ENCODE peak calls at places on chromosome 19, in nine cellular contexts. Q is stomach, L is adrenal gland, B is K562, O is heart left ventricle, M is transverse colon, I is prostate gland, T is endothelial cell of umbilical vein, X is body of pancreas. V is an unnamed sample.

GRCh38 chr19:23699521-23699860 is 12.5 kb upstream of the ZNF675 start:
- DNase-seq in L (no peak), Q (no peak), T (no peak), O (no peak), I (no peak), M (no peak), X (no peak), B (no peak), V (no peak)

GRCh38 chr19:20359933-20360720 is 193.1 kb downstream of the ZNF486 start:
- DNase-seq in O (no peak), M (no peak), X (peak; percentile 40), I (peak; percentile 12), T (no peak), L (no peak), Q (no peak), B (no peak), V (no peak)

GRCh38 chr19:977058-977464 is 7.1 kb upstream of the WDR18 start:
- DNase-seq in T (no peak), I (no peak), M (no peak), Q (no peak), O (no peak), L (no peak), B (no peak), X (no peak), V (no peak)

GRCh38 chr19:10088949-10089554 is 2.9 kb downstream of the SHFL start:
- DNase-seq in O (no peak), T (no peak), B (peak; percentile 6), L (no peak), I (no peak), Q (no peak), X (no peak), M (no peak), V (no peak)

GRCh38 chr19:44050740-44051653 is 839 bp upstream of the ZNF223 start:
- DNase-seq in I (no peak), M (peak; percentile 50), L (peak; percentile 10), T (no peak), B (no peak), O (no peak), X (peak; percentile 36), Q (peak; percentile 28), V (peak; percentile 48)

GRCh38 chr19:17889609-17890214 is 18.0 kb downstream of the SLC5A5 start:
- DNase-seq in T (peak; percentile 44), M (no peak), X (no peak), I (no peak), O (no peak), Q (no peak), B (peak; percentile 48), L (peak; percentile 52), V (no peak)

GRCh38 chr19:58559275-58560006 is 1.0 kb upstream of the UBE2M start:
- DNase-seq in O (peak; percentile 93), X (peak; percentile 94), B (peak; percentile 95), Q (peak; percentile 88), T (peak; percentile 85), L (peak; percentile 96), M (peak; percentile 92), I (peak; percentile 87), V (no peak)

GRCh38 chr19:49689133-49690072 is at the start of gene ADM5:
- DNase-seq in B (no peak), L (peak; percentile 67), X (peak; percentile 78), M (peak; percentile 70), Q (peak; percentile 77), T (peak; percentile 54), I (peak; percentile 71), O (no peak), V (no peak)

GRCh38 chr19:36032251-36033104 is at the start of gene CLIP3:
- DNase-seq in X (no peak), O (peak; percentile 87), T (peak; percentile 64), B (peak; percentile 44), M (peak; percentile 45), I (no peak), L (peak; percentile 16), Q (no peak), V (peak; percentile 28)

GRCh38 chr19:41774515-41774980 is 19.2 kb downstream of the CEACAM6 start:
- DNase-seq in Q (peak; percentile 59), I (peak; percentile 55), O (no peak), T (no peak), B (no peak), X (no peak), M (peak; percentile 84), L (no peak), V (no peak)

GRCh38 chr19:38362076-38362945 is 12.1 kb upstream of the PSMD8 start:
- DNase-seq in L (peak; percentile 88), O (peak; percentile 92), T (peak; percentile 55), I (peak; percentile 71), M (peak; percentile 89), X (peak; percentile 85), B (peak; percentile 95), Q (peak; percentile 91), V (peak; percentile 70)

GRCh38 chr19:43148233-43148632 is 38.1 kb downstream of the PSG5 start:
- DNase-seq in L (no peak), I (peak; percentile 8), Q (no peak), B (no peak), X (no peak), T (no peak), M (no peak), O (no peak), V (no peak)

GRCh38 chr19:32265991-32266390 is 79.4 kb upstream of the ZNF507 start:
- DNase-seq in M (no peak), L (no peak), O (no peak), Q (no peak), X (no peak), B (no peak), T (no peak), I (no peak), V (no peak)

GRCh38 chr19:35533822-35534521 is 716 bp downstream of the GAPDHS start:
- DNase-seq in Q (peak; percentile 55), L (peak; percentile 54), M (peak; percentile 49), B (no peak), O (no peak), X (peak; percentile 59), I (no peak), T (no peak), V (no peak)

GRCh38 chr19:41997121-41997850 is 3.3 kb upstream of the ATP1A3 start:
- DNase-seq in I (peak; percentile 24), L (peak; percentile 53), B (peak; percentile 80), M (peak; percentile 32), X (peak; percentile 28), Q (peak; percentile 43), O (no peak), T (no peak), V (peak; percentile 48)

GRCh38 chr19:45154064-45154827 is 6.5 kb downstream of the NKPD1 start:
- DNase-seq in Q (no peak), T (peak; percentile 13), B (peak; percentile 85), X (peak; percentile 13), L (peak; percentile 89), I (no peak), O (no peak), M (no peak), V (peak; percentile 32)

GRCh38 chr19:57280913-57281425 is 684 bp downstream of the ZNF460 start:
- DNase-seq in I (no peak), L (peak; percentile 26), Q (no peak), X (no peak), T (no peak), O (no peak), M (no peak), B (no peak), V (peak; percentile 63)

GRCh38 chr19:48511800-48512503 is at the start of gene LMTK3:
- DNase-seq in Q (no peak), O (no peak), B (peak; percentile 82), L (no peak), I (no peak), M (peak; percentile 55), T (no peak), X (peak; percentile 45), V (no peak)

DNA sequence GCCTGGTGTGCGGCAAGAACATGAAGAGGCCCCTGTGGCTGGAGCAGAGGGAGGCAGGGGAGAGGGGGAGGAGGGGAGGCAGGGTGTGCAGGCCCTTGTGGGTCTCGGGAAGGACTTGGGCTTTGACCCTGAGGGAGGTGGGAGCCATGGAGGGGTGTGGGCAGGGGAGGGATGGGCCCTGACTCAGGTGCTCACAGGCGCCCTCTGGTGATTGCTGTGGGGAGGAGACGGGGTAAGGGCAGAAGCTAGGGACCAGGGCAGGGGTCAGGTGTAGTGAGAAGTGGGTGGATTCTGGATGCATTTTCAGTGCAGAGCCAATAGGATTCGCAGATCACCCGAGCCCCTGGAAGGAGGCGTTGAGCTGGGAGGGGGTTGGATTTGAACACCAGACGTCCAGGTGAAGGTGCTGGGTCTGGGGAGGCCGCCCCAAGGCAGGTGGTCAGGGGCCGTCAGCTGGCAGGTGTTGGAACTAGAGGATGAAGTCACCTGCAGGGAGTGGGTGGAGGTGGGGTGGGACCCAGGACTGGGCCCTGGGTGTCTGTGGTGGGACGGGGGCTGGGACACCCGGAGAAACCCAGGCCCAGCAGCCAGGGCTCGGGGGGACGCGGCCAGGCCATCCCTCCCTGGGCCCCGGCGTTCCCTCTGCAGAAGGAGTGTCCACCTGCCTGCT is 185.4 kb downstream of the KDM4B start:
- DNase-seq in L (peak; percentile 46), I (no peak), M (peak; percentile 38), X (peak; percentile 38), T (no peak), B (peak; percentile 79), O (peak; percentile 61), Q (peak; percentile 52), V (peak; percentile 37)
- TF ChIP-seq POLR2A in L (no peak), I (no peak), M (no peak), X (no peak), T (no peak), B (peak; percentile 20), O (no peak), Q (no peak), V (no peak)

GRCh38 chr19:16537111-16537510 is 5.1 kb downstream of the CHERP start:
- DNase-seq in Q (no peak), X (no peak), L (no peak), M (no peak), B (peak; percentile 11), I (no peak), O (no peak), T (no peak), V (no peak)
- TF ChIP-seq POLR2A in Q (no peak), X (no peak), L (no peak), M (no peak), B (no peak), I (no peak), O (no peak), T (no peak), V (no peak)

DNA sequence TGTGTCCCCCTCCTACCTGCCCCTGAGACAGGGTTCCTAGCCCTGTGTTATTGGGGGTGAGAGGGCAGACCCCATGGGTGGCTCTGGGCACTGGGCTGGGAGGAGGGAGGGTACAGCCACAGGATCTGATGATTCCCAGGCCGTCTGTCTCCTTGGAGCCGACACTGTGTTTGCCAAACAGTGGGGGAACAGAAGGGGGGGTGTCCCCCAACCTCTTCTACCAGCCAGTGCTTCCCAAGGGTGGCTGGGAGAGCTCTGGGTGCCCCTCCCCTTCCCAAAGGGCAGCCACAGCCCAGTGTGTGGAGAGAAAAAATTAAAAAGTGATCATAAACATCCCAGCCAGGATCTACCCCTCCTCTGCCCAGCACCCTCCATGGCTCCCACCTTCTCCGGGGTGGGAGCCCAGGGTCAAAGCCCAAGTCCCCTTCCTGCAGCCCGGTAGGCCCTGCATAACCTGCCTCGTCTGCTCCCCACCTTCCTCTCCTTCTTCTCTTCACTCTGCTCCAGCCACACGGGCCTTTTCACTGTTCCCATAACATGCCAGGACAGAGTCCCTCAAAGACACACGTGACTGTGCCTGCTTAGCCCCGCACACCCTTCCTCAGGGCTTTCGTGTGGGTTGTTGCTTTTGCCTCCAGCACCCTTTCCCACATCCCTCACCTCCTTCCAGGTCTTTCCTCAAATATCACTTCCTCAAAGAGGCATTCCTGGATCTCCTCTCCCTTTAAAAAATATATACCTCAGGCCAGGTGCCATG is 1.4 kb upstream of the PLIN4 start:
- DNase-seq in X (no peak), M (peak; percentile 50), O (no peak), I (peak; percentile 36), T (no peak), B (no peak), Q (no peak), L (no peak), V (no peak)
- TF ChIP-seq POLR2A in X (no peak), M (no peak), O (no peak), I (no peak), T (no peak), B (no peak), Q (no peak), L (no peak), V (no peak)

GRCh38 chr19:37334179-37335071 is 36.5 kb upstream of the ZNF527 start:
- DNase-seq in B (peak; percentile 17), Q (peak; percentile 94), T (peak; percentile 94), L (peak; percentile 94), I (peak; percentile 93), O (peak; percentile 93), M (peak; percentile 92), X (peak; percentile 94), V (peak; percentile 92)
- TF ChIP-seq POLR2A in B (no peak), Q (peak; percentile 38), T (peak; percentile 66), L (peak; percentile 41), I (peak; percentile 48), O (no peak), M (peak; percentile 48), X (peak; percentile 73), V (peak; percentile 79)

V was measured in erythroblast.